ENCODE peak calls at places on chromosomes 12 and 14, in ten cellular contexts. M is esophagus mucosa; F is gastroesophageal sphincter; O is activated CD8-positive, alpha-beta T cell treated with anti-CD3 and anti-CD28 coated beads, Interleukin-2, amount 10 ng/mL, durations not matched to agents 7 days and 5 days; D is upper lobe of right lung; B is RWPE2; A is right cardiac atrium; R is psoas muscle; L is activated naive CD8-positive, alpha-beta T cell treated with anti-CD3 and anti-CD28 coated beads, Interleukin-2, amount 50 U/mL, for 24 hours; K is HCT116. Y is an unnamed sample.

GRCh38 chr14:52333823-52334657 is 19.9 kb downstream of the PTGER2 start:
- ATAC-seq in L (no peak), D (no peak), F (no peak), M (no peak), O (no peak), K (no peak), R (no peak), A (no peak), B (no peak), Y (no peak)

GRCh38 chr12:4278582-4278939 is 5.0 kb downstream of the CCND2 start:
- ATAC-seq in A (peak), L (no peak), B (no peak), M (no peak), D (peak), F (no peak), O (no peak), K (no peak), R (peak), Y (no peak)

GRCh38 chr12:106919910-106920544 is 35.7 kb upstream of the TMEM263 start:
- ATAC-seq in B (no peak), L (no peak), M (no peak), F (no peak), A (no peak), R (peak), K (peak), D (peak), O (no peak), Y (peak)

GRCh38 chr14:105818712-105819005 is 292.3 kb downstream of the TMEM121 start:
- ATAC-seq in F (no peak), L (no peak), D (no peak), K (no peak), O (no peak), M (no peak), B (no peak), A (no peak), R (no peak), Y (no peak)

GRCh38 chr12:71551529-71551928 is 111.9 kb downstream of the LGR5 start:
- ATAC-seq in B (no peak), M (no peak), K (peak), O (no peak), D (no peak), R (no peak), L (no peak), F (no peak), A (no peak), Y (peak)

GRCh38 chr12:21828779-21829178 is 54.3 kb upstream of the KCNJ8 start:
- ATAC-seq in R (peak), O (no peak), B (no peak), M (no peak), A (no peak), D (peak), L (no peak), F (peak), K (no peak), Y (no peak)

GRCh38 chr12:108783446-108783845 is 52.1 kb upstream of the CORO1C start:
- ATAC-seq in A (no peak), M (no peak), K (no peak), O (no peak), F (no peak), R (no peak), B (no peak), L (no peak), D (no peak), Y (no peak)

GRCh38 chr14:99522457-99522891 is 41.3 kb downstream of the CCNK start:
- ATAC-seq in A (peak), L (no peak), F (peak), D (no peak), B (peak), O (no peak), K (no peak), R (no peak), M (no peak), Y (peak)

GRCh38 chr12:51238037-51238509 is 553 bp upstream of the DAZAP2 start:
- ATAC-seq in O (peak), M (peak), L (no peak), R (peak), K (no peak), F (no peak), D (peak), B (no peak), A (no peak), Y (peak)

GRCh38 chr12:45276154-45276553 is 60.3 kb downstream of the ANO6 start:
- ATAC-seq in D (no peak), B (no peak), O (no peak), R (no peak), K (no peak), F (no peak), A (no peak), L (no peak), M (no peak), Y (no peak)

GRCh38 chr14:76133103-76133502 is 18.6 kb upstream of the GPATCH2L start:
- ATAC-seq in R (no peak), O (no peak), F (no peak), L (no peak), D (peak), M (no peak), B (no peak), K (no peak), A (no peak), Y (no peak)

GRCh38 chr14:27243360-27243759 is 645.5 kb upstream of the NOVA1 start:
- ATAC-seq in B (peak), D (no peak), M (no peak), R (no peak), K (no peak), F (no peak), L (no peak), O (no peak), A (no peak), Y (no peak)

GRCh38 chr12:737117-737739 is 15.2 kb upstream of the WNK1 start:
- ATAC-seq in B (no peak), R (peak), K (no peak), F (peak), O (no peak), A (peak), D (peak), L (no peak), M (peak), Y (no peak)

GRCh38 chr14:84963518-84963917 is 566.4 kb upstream of the FLRT2 start:
- ATAC-seq in D (no peak), F (no peak), M (no peak), A (no peak), B (no peak), K (no peak), O (no peak), R (no peak), L (no peak), Y (no peak)

GRCh38 chr14:43956741-43957140 is 550.3 kb downstream of the FSCB start:
- ATAC-seq in M (no peak), D (no peak), L (no peak), A (no peak), K (no peak), R (no peak), O (no peak), F (no peak), B (no peak), Y (no peak)

GRCh38 chr14:37232907-37233481 is 35.3 kb downstream of the MIPOL1 start:
- ATAC-seq in D (peak), R (peak), M (peak), L (no peak), B (peak), K (peak), F (no peak), O (no peak), A (peak), Y (peak)

GRCh38 chr12:121227294-121227693 is 17.4 kb downstream of the P2RX4 start:
- ATAC-seq in D (peak), A (no peak), L (no peak), M (peak), K (no peak), F (no peak), R (no peak), O (no peak), B (peak), Y (no peak)

GRCh38 chr12:109269428-109269827 is 39.7 kb downstream of the FOXN4 start:
- ATAC-seq in A (peak), O (no peak), F (no peak), K (no peak), B (no peak), R (peak), D (no peak), L (no peak), M (no peak), Y (no peak)

Y was measured in SK-N-SH treated with all-trans-retinoic acid at 6 μM for 48 hours.